ENCODE peak calls at places on chromosomes 16 and 17, in four cellular contexts. One of them, this sample, is unnamed.

GRCh38 chr17:80969674-80970043 is 22.0 kb upstream of the CHMP6 start:
- DNase-seq in body of pancreas: no peak
- DNase-seq in testis: no peak
- DNase-seq in dorsolateral prefrontal cortex: no peak
- DNase-seq in this sample: no peak

GRCh38 chr17:73470369-73470768 is 158.6 kb upstream of the CDC42EP4 start:
- DNase-seq in body of pancreas: no peak
- DNase-seq in testis: no peak
- DNase-seq in dorsolateral prefrontal cortex: no peak
- DNase-seq in this sample: no peak

GRCh38 chr16:17161034-17161433 is 309.7 kb downstream of the XYLT1 start:
- DNase-seq in body of pancreas: no peak
- DNase-seq in testis: no peak
- DNase-seq in dorsolateral prefrontal cortex: no peak
- DNase-seq in this sample: no peak

GRCh38 chr16:15754821-15755534 is 101.8 kb downstream of the MYH11 start:
- DNase-seq in body of pancreas: no peak
- DNase-seq in testis: no peak
- DNase-seq in dorsolateral prefrontal cortex: no peak
- DNase-seq in this sample: no peak

GRCh38 chr17:58336456-58337094 is 8.0 kb upstream of the TSPOAP1 start:
- DNase-seq in body of pancreas: no peak
- DNase-seq in testis: no peak
- DNase-seq in dorsolateral prefrontal cortex: no peak
- DNase-seq in this sample: no peak

GRCh38 chr16:715448-716249 is 731 bp downstream of the METRN start:
- DNase-seq in body of pancreas: no peak
- DNase-seq in testis: no peak
- DNase-seq in dorsolateral prefrontal cortex: no peak
- DNase-seq in this sample: no peak

GRCh38 chr17:9928601-9929341 is 23.7 kb upstream of the RCVRN start:
- DNase-seq in body of pancreas: no peak
- DNase-seq in testis: no peak
- DNase-seq in dorsolateral prefrontal cortex: no peak
- DNase-seq in this sample: no peak

GRCh38 chr17:58330997-58331814 is 2.6 kb upstream of the TSPOAP1 start:
- DNase-seq in body of pancreas: no peak
- DNase-seq in testis: peak; percentile 30
- DNase-seq in dorsolateral prefrontal cortex: no peak
- DNase-seq in this sample: no peak

GRCh38 chr17:79937981-79938695 is 97.5 kb downstream of the TBC1D16 start:
- DNase-seq in body of pancreas: peak; percentile 74
- DNase-seq in testis: no peak
- DNase-seq in dorsolateral prefrontal cortex: no peak
- DNase-seq in this sample: no peak

GRCh38 chr17:47077576-47077975 is 98.5 kb upstream of the RPRML start:
- DNase-seq in body of pancreas: no peak
- DNase-seq in testis: no peak
- DNase-seq in dorsolateral prefrontal cortex: no peak
- DNase-seq in this sample: no peak

GRCh38 chr17:5467416-5467815 is 1.4 kb downstream of the DHX33 start:
- DNase-seq in body of pancreas: no peak
- DNase-seq in testis: no peak
- DNase-seq in dorsolateral prefrontal cortex: no peak
- DNase-seq in this sample: no peak

GRCh38 chr17:27603870-27604794 is 26.9 kb upstream of the LGALS9 start:
- DNase-seq in body of pancreas: peak; percentile 55
- DNase-seq in testis: no peak
- DNase-seq in dorsolateral prefrontal cortex: no peak
- DNase-seq in this sample: no peak

GRCh38 chr17:42519546-42520444 is 16.2 kb upstream of the NAGLU start:
- DNase-seq in body of pancreas: peak; percentile 80
- DNase-seq in testis: peak; percentile 98
- DNase-seq in dorsolateral prefrontal cortex: peak; percentile 73
- DNase-seq in this sample: peak; percentile 51

GRCh38 chr17:36534117-36534880 is at the start of gene MYO19:
- DNase-seq in body of pancreas: peak; percentile 73
- DNase-seq in testis: peak; percentile 72
- DNase-seq in dorsolateral prefrontal cortex: no peak
- DNase-seq in this sample: peak; percentile 69

GRCh38 chr17:11642655-11643054 is 44.4 kb downstream of the DNAH9 start:
- DNase-seq in body of pancreas: no peak
- DNase-seq in testis: no peak
- DNase-seq in dorsolateral prefrontal cortex: no peak
- DNase-seq in this sample: no peak

GRCh38 chr17:79859676-79860615 is 20.7 kb upstream of the CBX4 start:
- DNase-seq in body of pancreas: no peak
- DNase-seq in testis: peak; percentile 58
- DNase-seq in dorsolateral prefrontal cortex: no peak
- DNase-seq in this sample: no peak

GRCh38 chr17:17817552-17817947 is 19.2 kb downstream of the SREBF1 start:
- DNase-seq in body of pancreas: no peak
- DNase-seq in testis: no peak
- DNase-seq in dorsolateral prefrontal cortex: no peak
- DNase-seq in this sample: no peak

GRCh38 chr17:65638221-65638940 is 76.9 kb upstream of the AXIN2 start:
- DNase-seq in body of pancreas: no peak
- DNase-seq in testis: no peak
- DNase-seq in dorsolateral prefrontal cortex: no peak
- DNase-seq in this sample: no peak

GRCh38 chr16:19502395-19503131 is 19.3 kb downstream of the GDE1 start:
- DNase-seq in body of pancreas: peak; percentile 78
- DNase-seq in testis: peak; percentile 84
- DNase-seq in dorsolateral prefrontal cortex: peak; percentile 66
- DNase-seq in this sample: peak; percentile 78

GRCh38 chr16:20624882-20625807 is 49.0 kb upstream of the ACSM2B start:
- DNase-seq in body of pancreas: no peak
- DNase-seq in testis: no peak
- DNase-seq in dorsolateral prefrontal cortex: no peak
- DNase-seq in this sample: no peak

DNA sequence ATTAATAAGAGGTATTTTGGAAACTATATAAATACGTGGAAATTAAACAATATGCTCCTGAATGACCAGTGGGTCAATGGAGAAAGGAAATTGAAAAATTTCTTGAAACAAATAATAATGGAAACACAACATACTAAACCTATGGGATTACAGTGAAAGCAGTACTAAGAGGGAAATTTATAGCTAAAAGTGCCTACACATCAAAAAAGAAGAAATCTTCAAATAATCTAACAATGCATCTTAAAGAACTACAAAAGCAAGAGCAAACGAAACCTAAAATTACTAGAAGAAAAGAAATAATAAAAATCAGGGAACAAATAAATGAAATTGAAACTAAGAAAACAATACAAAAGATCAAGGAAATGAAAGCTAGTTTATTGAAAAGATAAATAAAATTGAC is 43.8 kb upstream of the ALDH3A1 start:
- DNase-seq in body of pancreas: no peak
- DNase-seq in testis: no peak
- DNase-seq in dorsolateral prefrontal cortex: no peak
- DNase-seq in this sample: no peak
- TF ChIP-seq CTCF in body of pancreas: no peak
- TF ChIP-seq CTCF in testis: no peak
- TF ChIP-seq CTCF in dorsolateral prefrontal cortex: no peak
- TF ChIP-seq CTCF in this sample: no peak

GRCh38 chr16:55701442-55702319 is 45.9 kb downstream of the SLC6A2 start:
- DNase-seq in body of pancreas: peak; percentile 73
- DNase-seq in testis: peak; percentile 61
- DNase-seq in dorsolateral prefrontal cortex: no peak
- DNase-seq in this sample: peak; percentile 79
- TF ChIP-seq CTCF in body of pancreas: peak; percentile 48
- TF ChIP-seq CTCF in testis: peak; percentile 56
- TF ChIP-seq CTCF in dorsolateral prefrontal cortex: peak; percentile 51
- TF ChIP-seq CTCF in this sample: peak; percentile 49

GRCh38 chr16:35386619-35387018 is 1927.2 kb downstream of the TP53TG3F start:
- DNase-seq in body of pancreas: no peak
- DNase-seq in testis: no peak
- DNase-seq in dorsolateral prefrontal cortex: no peak
- DNase-seq in this sample: no peak

DNA sequence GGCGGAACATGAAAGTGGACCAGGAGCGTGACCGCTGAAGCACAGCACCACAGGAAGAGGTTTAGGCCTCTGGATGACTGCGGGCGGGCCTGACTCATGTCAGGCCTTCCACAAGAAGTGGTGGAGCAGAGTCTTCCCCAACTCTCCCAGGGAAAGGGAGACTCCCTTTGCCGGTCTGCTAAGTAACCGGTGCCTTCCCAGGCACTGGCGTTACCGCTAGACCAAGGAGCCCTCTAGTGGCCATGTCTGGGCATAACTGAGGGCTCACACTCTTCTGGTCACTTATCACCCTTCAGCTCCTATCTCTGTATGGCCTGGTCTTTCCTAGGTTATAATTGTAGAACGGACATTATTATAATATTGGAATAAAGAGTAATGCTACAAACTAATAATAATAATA is 1931.9 kb downstream of the TP53TG3F start:
- DNase-seq in body of pancreas: peak; percentile 53
- DNase-seq in testis: peak; percentile 85
- DNase-seq in dorsolateral prefrontal cortex: peak; percentile 28
- DNase-seq in this sample: no peak
- TF ChIP-seq CTCF in body of pancreas: peak; percentile 49
- TF ChIP-seq CTCF in testis: peak; percentile 52
- TF ChIP-seq CTCF in dorsolateral prefrontal cortex: peak; percentile 83
- TF ChIP-seq CTCF in this sample: no peak

DNA sequence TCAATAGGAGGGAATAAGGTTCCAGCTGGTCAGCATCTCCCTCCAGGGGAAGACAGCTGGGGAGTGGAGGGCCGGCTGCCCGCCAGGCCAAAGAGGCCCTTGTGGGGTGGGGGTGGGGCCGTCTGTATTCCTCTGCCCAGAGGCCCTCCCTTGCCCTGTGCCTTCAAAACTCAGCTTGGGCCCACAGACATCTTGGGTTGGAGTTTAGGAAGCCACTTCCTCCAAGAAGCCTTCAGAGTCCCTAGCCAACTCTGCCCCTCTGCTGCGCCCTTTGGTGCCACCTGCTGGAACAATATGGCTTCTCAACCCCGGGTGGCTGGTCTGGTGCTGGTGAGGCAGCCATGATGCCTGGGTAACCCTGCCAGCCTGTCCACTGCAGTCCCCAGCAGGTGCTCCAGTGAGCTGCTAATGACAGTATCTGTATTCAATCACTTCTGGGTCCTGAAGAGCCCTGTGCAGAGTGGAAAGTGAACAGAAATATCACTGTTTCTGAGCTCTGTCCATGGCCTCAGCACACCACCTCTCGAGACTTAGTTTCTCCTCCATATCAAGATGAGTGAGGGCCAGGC is 16.7 kb downstream of the HSD11B2 start:
- DNase-seq in body of pancreas: peak; percentile 63
- DNase-seq in testis: no peak
- DNase-seq in dorsolateral prefrontal cortex: no peak
- DNase-seq in this sample: no peak
- TF ChIP-seq CTCF in body of pancreas: peak; percentile 29
- TF ChIP-seq CTCF in testis: no peak
- TF ChIP-seq CTCF in dorsolateral prefrontal cortex: peak; percentile 37
- TF ChIP-seq CTCF in this sample: no peak

DNA sequence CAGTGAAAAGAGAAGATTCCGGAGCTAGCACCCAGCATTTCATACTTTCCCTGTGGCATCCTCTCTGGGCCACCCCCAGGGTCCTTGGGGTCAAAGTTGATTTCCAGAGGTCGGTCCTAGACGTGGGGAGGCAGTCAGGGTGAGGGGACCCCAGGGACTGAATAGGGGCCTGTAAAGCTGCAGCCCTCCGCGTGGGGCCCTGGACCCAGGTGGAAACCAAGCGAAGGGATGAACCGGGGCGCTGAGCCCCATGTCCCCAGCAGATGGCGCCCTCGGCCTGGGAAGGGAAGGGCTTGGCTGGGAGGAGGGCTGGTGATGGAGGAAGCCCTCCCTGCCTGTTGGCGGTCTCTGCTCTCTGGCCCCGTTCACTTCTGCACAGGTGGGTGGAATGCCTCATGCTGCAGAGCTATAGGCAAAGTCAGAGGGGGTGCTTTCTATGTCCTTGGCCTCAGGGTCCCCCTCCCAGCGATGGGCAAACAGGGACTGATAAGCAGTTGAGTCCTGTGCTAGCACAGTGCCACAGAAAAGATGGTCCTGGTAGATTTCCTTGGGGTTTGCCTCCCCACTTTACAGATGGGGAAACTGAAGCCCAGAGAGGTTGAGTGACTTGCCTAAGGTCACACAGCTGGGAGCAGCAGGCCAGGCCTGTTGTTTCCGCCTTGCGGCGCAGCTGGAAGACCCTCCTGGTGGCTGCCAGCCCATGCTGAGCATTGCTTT is 163.4 kb upstream of the CIBAR2 start:
- DNase-seq in body of pancreas: peak; percentile 69
- DNase-seq in testis: peak; percentile 75
- DNase-seq in dorsolateral prefrontal cortex: no peak
- DNase-seq in this sample: peak; percentile 89
- TF ChIP-seq CTCF in body of pancreas: peak; percentile 83
- TF ChIP-seq CTCF in testis: peak; percentile 86
- TF ChIP-seq CTCF in dorsolateral prefrontal cortex: peak; percentile 97
- TF ChIP-seq CTCF in this sample: peak; percentile 71

This sample was measured in mesothelial cell of epicardium.